ENCODE peak calls at places on chromosomes 13 and 19, in seven cellular contexts. D is IMR-90, Z is GM12878, O is HepG2, N is K562, V is H1, X is A549. C is an unnamed sample.

GRCh38 chr19:48069435-48069834 is 25.6 kb upstream of the CABP5 start:
- DNase-seq in D (no peak), Z (no peak), O (no peak), N (no peak), V (no peak), X (no peak), C (no peak)

GRCh38 chr19:27522223-27522622 is 1690.7 kb downstream of the UQCRFS1 start:
- DNase-seq in D (no peak), Z (no peak), O (no peak), N (no peak), V (no peak), X (no peak), C (no peak)

GRCh38 chr19:54463531-54464043 is at the start of gene LENG9:
- DNase-seq in D (peak), Z (no peak), O (peak), N (peak), V (peak), X (peak), C (peak)

GRCh38 chr19:40466219-40467006 is at the start of gene SPTBN4:
- DNase-seq in D (no peak), Z (peak), O (no peak), N (no peak), V (peak), X (no peak), C (no peak)

GRCh38 chr19:29524912-29525870 is 603 bp upstream of the VSTM2B start:
- DNase-seq in D (no peak), Z (no peak), O (no peak), N (no peak), V (peak), X (no peak), C (no peak)

GRCh38 chr19:2811221-2811722 is 8.4 kb upstream of the ZNF554 start:
- DNase-seq in D (no peak), Z (no peak), O (peak), N (no peak), V (no peak), X (no peak), C (peak)

GRCh38 chr13:75617230-75617629 is 18.9 kb upstream of the LMO7 start:
- DNase-seq in D (no peak), Z (no peak), O (no peak), N (no peak), V (no peak), X (no peak), C (no peak)

GRCh38 chr13:93318538-93318937 is 91.9 kb downstream of the GPC6 start:
- DNase-seq in D (peak), Z (no peak), O (peak), N (no peak), V (no peak), X (peak), C (no peak)

GRCh38 chr19:1270168-1270853 is 1.2 kb downstream of the CIRBP start:
- DNase-seq in D (no peak), Z (no peak), O (no peak), N (no peak), V (no peak), X (no peak), C (no peak)

GRCh38 chr13:32056316-32056715 is 24.7 kb downstream of the FRY start:
- DNase-seq in D (no peak), Z (no peak), O (no peak), N (no peak), V (no peak), X (no peak), C (no peak)

GRCh38 chr13:28220166-28220565 is 81.8 kb downstream of the PAN3 start:
- DNase-seq in D (peak), Z (no peak), O (no peak), N (no peak), V (no peak), X (no peak), C (no peak)

GRCh38 chr13:113077953-113078894 is 27.4 kb upstream of the F7 start:
- DNase-seq in D (no peak), Z (no peak), O (no peak), N (no peak), V (no peak), X (no peak), C (no peak)

GRCh38 chr19:38049105-38049649 is 142.2 kb downstream of the SIPA1L3 start:
- DNase-seq in D (no peak), Z (peak), O (no peak), N (no peak), V (no peak), X (no peak), C (no peak)

GRCh38 chr13:99057310-99057975 is 79.6 kb upstream of the DOCK9 start:
- DNase-seq in D (peak), Z (no peak), O (no peak), N (no peak), V (no peak), X (peak), C (no peak)

GRCh38 chr13:38419312-38419873 is 69.7 kb downstream of the UFM1 start:
- DNase-seq in D (no peak), Z (peak), O (no peak), N (no peak), V (no peak), X (no peak), C (no peak)

GRCh38 chr19:53977991-53978731 is 13.3 kb upstream of the CACNG6 start:
- DNase-seq in D (peak), Z (no peak), O (no peak), N (peak), V (peak), X (peak), C (peak)

GRCh38 chr19:858868-859843 is at the start of gene CFD:
- DNase-seq in D (no peak), Z (no peak), O (no peak), N (no peak), V (no peak), X (no peak), C (peak)

GRCh38 chr19:33500586-33500985 is 21.0 kb downstream of the PEPD start:
- DNase-seq in D (no peak), Z (no peak), O (no peak), N (no peak), V (no peak), X (no peak), C (no peak)

GRCh38 chr19:31545766-31546165 is 196.5 kb upstream of the TSHZ3 start:
- DNase-seq in D (no peak), Z (no peak), O (no peak), N (no peak), V (no peak), X (no peak), C (no peak)
- TF ChIP-seq RAD21 in D (no peak), Z (no peak), O (no peak), N (no peak), V (no peak), X (no peak), C (no peak)

GRCh38 chr19:22832031-22832762 is at the start of gene ZNF723:
- DNase-seq in D (no peak), Z (no peak), O (no peak), N (no peak), V (no peak), X (no peak), C (no peak)

GRCh38 chr19:22831211-22831610 is 880 bp upstream of the ZNF723 start:
- DNase-seq in D (no peak), Z (no peak), O (no peak), N (no peak), V (no peak), X (no peak), C (no peak)
- TF ChIP-seq RAD21 in D (no peak), Z (no peak), O (no peak), N (no peak), V (no peak), X (no peak), C (no peak)

DNA sequence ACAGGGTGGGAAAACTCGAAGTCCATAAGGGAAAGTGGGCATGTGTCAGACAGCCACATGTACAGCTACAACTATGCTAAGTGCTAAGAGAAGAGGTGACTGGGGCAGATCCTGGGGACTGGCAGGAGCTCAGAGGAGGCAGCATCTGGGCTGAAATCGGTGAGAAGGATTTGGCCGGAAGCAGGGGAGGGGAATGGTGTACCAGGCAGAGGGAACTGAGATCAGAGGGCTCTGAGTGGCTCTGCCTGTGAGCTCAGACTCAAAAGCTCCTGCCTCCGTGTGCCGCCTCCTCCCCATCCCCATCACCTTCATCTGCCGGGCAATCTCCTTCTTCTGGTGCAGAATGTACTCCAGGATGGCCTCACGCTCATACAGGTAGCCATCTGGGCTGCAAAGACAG is 21.8 kb downstream of the NOSIP start:
- DNase-seq in D (no peak), Z (no peak), O (no peak), N (no peak), V (no peak), X (no peak), C (no peak)
- TF ChIP-seq RAD21 in D (no peak), Z (no peak), O (no peak), N (no peak), V (no peak), X (no peak), C (no peak)

GRCh38 chr19:8251025-8251472 is 41.9 kb downstream of the CERS4 start:
- DNase-seq in D (peak), Z (no peak), O (no peak), N (no peak), V (no peak), X (no peak), C (no peak)
- TF ChIP-seq RAD21 in D (no peak), Z (no peak), O (no peak), N (peak), V (no peak), X (no peak), C (peak)

GRCh38 chr19:18392417-18392816 is 5.0 kb downstream of the LRRC25 start:
- DNase-seq in D (no peak), Z (no peak), O (no peak), N (peak), V (no peak), X (no peak), C (no peak)
- TF ChIP-seq RAD21 in D (no peak), Z (no peak), O (no peak), N (no peak), V (no peak), X (no peak), C (no peak)

GRCh38 chr13:110407531-110407930 is 100.4 kb downstream of the COL4A2 start:
- DNase-seq in D (no peak), Z (no peak), O (no peak), N (no peak), V (no peak), X (no peak), C (no peak)
- TF ChIP-seq RAD21 in D (no peak), Z (no peak), O (no peak), N (no peak), V (no peak), X (no peak), C (no peak)

DNA sequence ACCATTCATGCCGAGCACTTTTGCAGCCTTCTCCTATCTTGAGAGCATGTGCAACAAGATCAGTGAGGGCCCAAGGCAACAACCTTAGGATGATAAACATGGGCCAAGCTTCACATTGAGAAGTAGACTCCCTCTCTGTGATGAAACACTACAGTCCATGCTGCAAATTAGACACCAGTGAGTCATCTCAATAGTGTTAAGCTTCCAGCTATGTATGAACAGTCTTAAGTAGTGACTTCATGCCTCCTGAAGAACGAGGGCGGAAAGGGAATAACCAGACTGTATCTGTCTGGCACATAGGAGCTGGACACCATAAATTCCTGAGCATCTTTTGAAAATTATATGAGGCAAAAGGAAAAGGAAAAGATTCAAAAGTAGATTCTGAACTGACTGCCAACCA is 309.9 kb upstream of the SLITRK1 start:
- DNase-seq in D (peak), Z (no peak), O (no peak), N (no peak), V (no peak), X (no peak), C (no peak)
- TF ChIP-seq RAD21 in D (no peak), Z (no peak), O (no peak), N (no peak), V (no peak), X (no peak), C (no peak)

GRCh38 chr13:24684600-24684998 is 4.4 kb downstream of the ATP12A start:
- DNase-seq in D (no peak), Z (no peak), O (no peak), N (no peak), V (no peak), X (no peak), C (no peak)
- TF ChIP-seq RAD21 in D (no peak), Z (no peak), O (no peak), N (no peak), V (no peak), X (no peak), C (no peak)

GRCh38 chr19:35262101-35262761 is 6.5 kb upstream of the USF2 start:
- DNase-seq in D (no peak), Z (no peak), O (no peak), N (no peak), V (no peak), X (no peak), C (no peak)
- TF ChIP-seq RAD21 in D (no peak), Z (no peak), O (no peak), N (no peak), V (no peak), X (no peak), C (no peak)

GRCh38 chr19:50724522-50725217 is 1.5 kb downstream of the CLEC11A start:
- DNase-seq in D (peak), Z (peak), O (peak), N (peak), V (peak), X (peak), C (peak)

GRCh38 chr19:50729894-50730293 is 6.7 kb downstream of the CLEC11A start:
- DNase-seq in D (no peak), Z (no peak), O (no peak), N (no peak), V (no peak), X (no peak), C (no peak)

GRCh38 chr19:50725218-50725931 is 2.2 kb downstream of the CLEC11A start:
- DNase-seq in D (no peak), Z (no peak), O (no peak), N (no peak), V (no peak), X (no peak), C (no peak)

GRCh38 chr19:50725932-50726230 is 2.7 kb downstream of the CLEC11A start:
- DNase-seq in D (no peak), Z (no peak), O (no peak), N (no peak), V (no peak), X (no peak), C (no peak)

GRCh38 chr19:50728084-50728737 is 5.0 kb downstream of the CLEC11A start:
- DNase-seq in D (peak), Z (no peak), O (peak), N (peak), V (peak), X (no peak), C (peak)
- TF ChIP-seq RAD21 in D (no peak), Z (no peak), O (no peak), N (no peak), V (no peak), X (no peak), C (no peak)

C was measured in SK-N-SH.